ENCODE peak calls at places on chromosomes 7 and 10, in four cellular contexts. J, L, A and R are unnamed samples. For H3K4me1, the result is how much of the 10 kb centered on the place peaks cover.

GRCh38 chr10:78902815-78903214 is 166.0 kb upstream of the ZMIZ1 start:
- DNase-seq in J (no peak), L (no peak), A (no peak), R (no peak)

GRCh38 chr10:132452216-132452650 is 55.2 kb downstream of the PWWP2B start:
- DNase-seq in J (no peak), L (no peak), A (peak), R (peak)

GRCh38 chr7:19268737-19269136 is 123.5 kb upstream of the FERD3L start:
- DNase-seq in J (no peak), L (no peak), A (no peak), R (no peak)

GRCh38 chr7:158102897-158103296 is 484.7 kb downstream of the PTPRN2 start:
- DNase-seq in J (no peak), L (no peak), A (no peak), R (no peak)

GRCh38 chr10:124318076-124318475 is 100.6 kb downstream of the OAT start:
- DNase-seq in J (no peak), L (no peak), A (no peak), R (no peak)

GRCh38 chr10:83917519-83918506 is 221.5 kb upstream of the GHITM start:
- DNase-seq in J (no peak), L (no peak), A (peak), R (no peak)

GRCh38 chr10:89904755-89905154 is 203.4 kb downstream of the KIF20B start:
- DNase-seq in J (no peak), L (peak), A (no peak), R (no peak)

GRCh38 chr10:10403762-10404161 is 613.9 kb upstream of the CELF2 start:
- DNase-seq in J (no peak), L (no peak), A (no peak), R (no peak)

GRCh38 chr7:88042157-88042556 is 108.1 kb downstream of the ADAM22 start:
- DNase-seq in J (no peak), L (no peak), A (no peak), R (no peak)

GRCh38 chr7:151888079-151888673 is 11.3 kb upstream of the PRKAG2 start:
- DNase-seq in J (no peak), L (no peak), A (peak), R (peak)

GRCh38 chr7:159042639-159043101 is 102.0 kb downstream of the VIPR2 start:
- DNase-seq in J (no peak), L (no peak), A (no peak), R (no peak)

GRCh38 chr7:66377045-66377444 is 171.9 kb downstream of the TPST1 start:
- DNase-seq in J (peak), L (no peak), A (no peak), R (peak)

GRCh38 chr10:103241262-103242011 is 4.2 kb upstream of the RPEL1 start:
- DNase-seq in J (no peak), L (peak), A (peak), R (peak)

GRCh38 chr10:28734940-28735759 is 57.8 kb downstream of the BAMBI start:
- DNase-seq in J (peak), L (peak), A (no peak), R (no peak)

GRCh38 chr10:126459032-126459831 is 71.0 kb upstream of the ADAM12 start:
- DNase-seq in J (no peak), L (peak), A (peak), R (peak)

GRCh38 chr7:142450206-142450605 is 192.3 kb upstream of the PRSS58 start:
- DNase-seq in J (no peak), L (no peak), A (no peak), R (no peak)

GRCh38 chr7:142739927-142740492 is 9.3 kb upstream of the PRSS1 start:
- DNase-seq in J (no peak), L (no peak), A (no peak), R (no peak)

GRCh38 chr10:74988055-74988773 is 123.2 kb upstream of the SAMD8 start:
- DNase-seq in J (no peak), L (peak), A (no peak), R (no peak)

GRCh38 chr7:240887-241421 is 48.6 kb downstream of the FAM20C start:
- DNase-seq in J (no peak), L (peak), A (peak), R (no peak)

GRCh38 chr10:73816917-73817729 is 5.7 kb upstream of the NDST2 start:
- DNase-seq in J (no peak), L (peak), A (no peak), R (no peak)

GRCh38 chr10:80188713-80189112 is 16.6 kb downstream of the ANXA11 start:
- DNase-seq in J (no peak), L (no peak), A (no peak), R (peak)
- H3K27ac ChIP-seq in J (no peak), L (no peak), A (no peak), R (no peak)

GRCh38 chr10:95403690-95404459 is 113.1 kb upstream of the PDLIM1 start:
- DNase-seq in J (no peak), L (no peak), A (no peak), R (no peak)
- H3K4me1 ChIP-seq in J (under half), L (under half), A (under half), R (under half)

GRCh38 chr10:99329238-99329890 is at the start of gene CNNM1:
- DNase-seq in J (peak), L (no peak), A (peak), R (peak)
- H3K9ac ChIP-seq in J (no peak), L (peak), A (no peak), R (no peak)

GRCh38 chr7:12351843-12352242 is 51.8 kb downstream of the VWDE start:
- DNase-seq in J (no peak), L (no peak), A (no peak), R (no peak)
- H3K27ac ChIP-seq in J (no peak), L (no peak), A (no peak), R (no peak)

DNA sequence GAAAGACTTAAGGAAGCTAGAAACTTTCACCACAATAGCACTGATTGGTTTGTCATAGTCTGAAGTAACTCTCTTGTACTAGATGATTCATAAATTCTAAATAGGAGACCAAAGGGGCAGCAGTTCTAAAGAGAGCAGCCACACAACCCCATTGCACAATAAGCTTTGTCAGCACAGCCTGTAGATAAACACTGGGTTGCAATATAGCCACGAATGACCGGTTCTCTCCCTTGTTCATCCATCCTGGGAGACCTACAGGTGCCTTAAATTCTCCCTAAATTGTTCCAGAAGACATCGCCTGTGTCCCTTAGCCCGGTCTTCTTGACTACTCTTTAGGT is 167.0 kb downstream of the SNX13 start:
- DNase-seq in J (no peak), L (peak), A (no peak), R (no peak)
- H3K4me1 ChIP-seq in J (under half), L (under half), A (under half), R (under half)

GRCh38 chr10:97770265-97770664 is 1.5 kb downstream of the SFRP5 start:
- DNase-seq in J (no peak), L (no peak), A (no peak), R (no peak)

GRCh38 chr10:97773096-97773495 is 1.3 kb upstream of the SFRP5 start:
- DNase-seq in J (no peak), L (no peak), A (peak), R (no peak)

GRCh38 chr10:97768322-97769315 is 3.2 kb downstream of the SFRP5 start:
- DNase-seq in J (no peak), L (no peak), A (no peak), R (no peak)

GRCh38 chr10:97771913-97772823 is at the start of gene SFRP5:
- DNase-seq in J (peak), L (no peak), A (peak), R (peak)

GRCh38 chr10:97771055-97771811 is 566 bp downstream of the SFRP5 start:
- DNase-seq in J (peak), L (peak), A (peak), R (no peak)
- H3K9ac ChIP-seq in J (no peak), L (no peak), A (no peak), R (no peak)

DNA sequence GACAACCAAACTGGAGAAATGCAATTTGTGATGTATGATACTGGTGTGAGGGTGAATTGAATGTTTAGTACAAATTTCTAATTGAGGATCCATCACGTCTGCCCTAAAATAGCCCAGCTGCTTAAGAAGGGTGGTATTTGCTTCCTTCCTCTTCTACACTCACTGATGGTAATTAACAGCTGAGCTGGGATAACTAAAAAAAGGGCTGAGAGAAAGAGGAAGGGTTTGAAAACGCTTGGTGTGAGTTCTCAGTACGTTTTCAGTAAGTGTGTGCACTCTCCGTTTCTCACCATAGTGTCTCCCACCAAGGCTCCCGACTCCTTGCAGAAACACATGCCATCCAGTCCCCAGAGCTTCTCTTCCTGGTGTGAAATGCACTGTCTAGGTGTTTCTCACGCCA is 54.3 kb downstream of the MAP3K8 start:
- DNase-seq in J (no peak), L (no peak), A (no peak), R (no peak)
- H3K27ac ChIP-seq in J (no peak), L (no peak), A (no peak), R (no peak)